ENCODE peak calls at places on chromosomes 7 and 10, in four cellular contexts. One of them, this sample, is unnamed.

GRCh38 chr7:44073664-44074348 is 8.4 kb upstream of the PGAM2 start:
- DNase-seq in mesenchymal stem cell: no peak
- DNase-seq in hepatocyte: no peak
- DNase-seq in GM12878: no peak
- DNase-seq in this sample: peak; percentile 72

GRCh38 chr7:2478387-2478760 is 2.2 kb upstream of the GRIFIN start:
- DNase-seq in GM12878: no peak
- DNase-seq in mesenchymal stem cell: no peak
- DNase-seq in hepatocyte: no peak
- DNase-seq in this sample: no peak

GRCh38 chr7:90596745-90597526 is 815 bp downstream of the CDK14 start:
- DNase-seq in GM12878: peak; percentile 40
- DNase-seq in mesenchymal stem cell: peak; percentile 67
- DNase-seq in hepatocyte: peak; percentile 40
- DNase-seq in this sample: peak; percentile 51

GRCh38 chr7:99143853-99144672 is at the start of gene SMURF1:
- DNase-seq in mesenchymal stem cell: peak; percentile 63
- DNase-seq in GM12878: no peak
- DNase-seq in hepatocyte: peak; percentile 92
- DNase-seq in this sample: no peak

GRCh38 chr7:150580615-150580986 is 13.4 kb downstream of the GIMAP4 start:
- DNase-seq in hepatocyte: no peak
- DNase-seq in mesenchymal stem cell: no peak
- DNase-seq in GM12878: no peak
- DNase-seq in this sample: no peak

GRCh38 chr7:152341039-152341913 is 94.5 kb downstream of the KMT2C start:
- DNase-seq in GM12878: peak; percentile 40
- DNase-seq in hepatocyte: peak; percentile 67
- DNase-seq in mesenchymal stem cell: peak; percentile 74
- DNase-seq in this sample: peak; percentile 11

GRCh38 chr10:86966008-86966654 is 2.2 kb upstream of the ADIRF start:
- DNase-seq in mesenchymal stem cell: no peak
- DNase-seq in GM12878: peak; percentile 59
- DNase-seq in hepatocyte: no peak
- DNase-seq in this sample: no peak

GRCh38 chr7:142431491-142431890 is 173.6 kb upstream of the PRSS58 start:
- DNase-seq in hepatocyte: no peak
- DNase-seq in GM12878: no peak
- DNase-seq in mesenchymal stem cell: no peak
- DNase-seq in this sample: peak; percentile 82

GRCh38 chr7:114806590-114807167 is 115.2 kb upstream of the MDFIC start:
- DNase-seq in mesenchymal stem cell: peak; percentile 46
- DNase-seq in GM12878: no peak
- DNase-seq in hepatocyte: peak; percentile 40
- DNase-seq in this sample: no peak

GRCh38 chr10:93947524-93947923 is 46.2 kb upstream of the PLCE1 start:
- DNase-seq in GM12878: no peak
- DNase-seq in hepatocyte: no peak
- DNase-seq in mesenchymal stem cell: peak; percentile 9
- DNase-seq in this sample: no peak

GRCh38 chr10:92714872-92715271 is 25.1 kb downstream of the HHEX start:
- DNase-seq in GM12878: no peak
- DNase-seq in mesenchymal stem cell: no peak
- DNase-seq in hepatocyte: no peak
- DNase-seq in this sample: no peak

GRCh38 chr7:86966920-86967319 is 92.5 kb downstream of the ELAPOR2 start:
- DNase-seq in mesenchymal stem cell: no peak
- DNase-seq in GM12878: no peak
- DNase-seq in hepatocyte: no peak
- DNase-seq in this sample: no peak

GRCh38 chr7:139991267-139991666 is 71.5 kb downstream of the PARP12 start:
- DNase-seq in mesenchymal stem cell: no peak
- DNase-seq in hepatocyte: no peak
- DNase-seq in GM12878: no peak
- DNase-seq in this sample: no peak

GRCh38 chr10:51010977-51011376 is 63.3 kb upstream of the PRKG1 start:
- DNase-seq in mesenchymal stem cell: peak; percentile 58
- DNase-seq in GM12878: peak; percentile 8
- DNase-seq in hepatocyte: peak; percentile 60
- DNase-seq in this sample: no peak

GRCh38 chr7:28686418-28686800 is 271.7 kb downstream of the TRIL start:
- DNase-seq in GM12878: no peak
- DNase-seq in hepatocyte: peak; percentile 69
- DNase-seq in mesenchymal stem cell: peak; percentile 85
- DNase-seq in this sample: peak; percentile 56

GRCh38 chr10:48701941-48702340 is 17.3 kb downstream of the WDFY4 start:
- DNase-seq in GM12878: no peak
- DNase-seq in hepatocyte: no peak
- DNase-seq in mesenchymal stem cell: no peak
- DNase-seq in this sample: no peak

GRCh38 chr7:117169907-117170306 is 153.0 kb downstream of the WNT2 start:
- DNase-seq in GM12878: no peak
- DNase-seq in hepatocyte: no peak
- DNase-seq in mesenchymal stem cell: no peak
- DNase-seq in this sample: no peak

GRCh38 chr7:41869091-41869490 is 166.2 kb upstream of the INHBA start:
- DNase-seq in hepatocyte: no peak
- DNase-seq in mesenchymal stem cell: peak; percentile 16
- DNase-seq in GM12878: no peak
- DNase-seq in this sample: peak; percentile 51

GRCh38 chr7:104956753-104957450 is 57.1 kb upstream of the KMT2E start:
- DNase-seq in GM12878: peak; percentile 77
- DNase-seq in hepatocyte: no peak
- DNase-seq in mesenchymal stem cell: peak; percentile 99
- DNase-seq in this sample: peak; percentile 71

GRCh38 chr10:76879116-76879706 is 758.4 kb downstream of the KCNMA1 start:
- DNase-seq in GM12878: no peak
- DNase-seq in mesenchymal stem cell: no peak
- DNase-seq in hepatocyte: no peak
- DNase-seq in this sample: no peak

GRCh38 chr7:83475403-83475802 is 173.5 kb downstream of the SEMA3E start:
- DNase-seq in mesenchymal stem cell: no peak
- DNase-seq in hepatocyte: no peak
- DNase-seq in GM12878: no peak
- DNase-seq in this sample: no peak

GRCh38 chr7:130971297-130971696 is 237.3 kb upstream of the KLF14 start:
- DNase-seq in GM12878: no peak
- DNase-seq in mesenchymal stem cell: no peak
- DNase-seq in hepatocyte: no peak
- DNase-seq in this sample: no peak

GRCh38 chr7:103003004-103003403 is 71.6 kb downstream of the FBXL13 start:
- DNase-seq in mesenchymal stem cell: no peak
- DNase-seq in hepatocyte: no peak
- DNase-seq in GM12878: no peak
- DNase-seq in this sample: no peak

GRCh38 chr7:27347261-27347610 is 104.6 kb downstream of the EVX1 start:
- DNase-seq in GM12878: no peak
- DNase-seq in mesenchymal stem cell: no peak
- DNase-seq in hepatocyte: no peak
- DNase-seq in this sample: no peak

GRCh38 chr10:100934084-100934659 is 21.4 kb downstream of the SLF2 start:
- DNase-seq in GM12878: no peak
- DNase-seq in hepatocyte: peak; percentile 10
- DNase-seq in mesenchymal stem cell: peak; percentile 30
- DNase-seq in this sample: no peak

GRCh38 chr10:121628859-121629258 is 30.6 kb upstream of the FGFR2 start:
- DNase-seq in mesenchymal stem cell: no peak
- DNase-seq in hepatocyte: no peak
- DNase-seq in GM12878: no peak
- DNase-seq in this sample: no peak

GRCh38 chr10:30187010-30187409 is 127.6 kb upstream of the JCAD start:
- DNase-seq in mesenchymal stem cell: no peak
- DNase-seq in GM12878: no peak
- DNase-seq in hepatocyte: no peak
- DNase-seq in this sample: no peak
- H3K4me1 ChIP-seq in mesenchymal stem cell: peaks cover 26% of the 10 kb centered on the region
- H3K4me1 ChIP-seq in GM12878: no peaks in the 10 kb centered on the region
- H3K4me1 ChIP-seq in hepatocyte: peaks cover 56% of the 10 kb centered on the region
- H3K4me1 ChIP-seq in this sample: no peaks in the 10 kb centered on the region

DNA sequence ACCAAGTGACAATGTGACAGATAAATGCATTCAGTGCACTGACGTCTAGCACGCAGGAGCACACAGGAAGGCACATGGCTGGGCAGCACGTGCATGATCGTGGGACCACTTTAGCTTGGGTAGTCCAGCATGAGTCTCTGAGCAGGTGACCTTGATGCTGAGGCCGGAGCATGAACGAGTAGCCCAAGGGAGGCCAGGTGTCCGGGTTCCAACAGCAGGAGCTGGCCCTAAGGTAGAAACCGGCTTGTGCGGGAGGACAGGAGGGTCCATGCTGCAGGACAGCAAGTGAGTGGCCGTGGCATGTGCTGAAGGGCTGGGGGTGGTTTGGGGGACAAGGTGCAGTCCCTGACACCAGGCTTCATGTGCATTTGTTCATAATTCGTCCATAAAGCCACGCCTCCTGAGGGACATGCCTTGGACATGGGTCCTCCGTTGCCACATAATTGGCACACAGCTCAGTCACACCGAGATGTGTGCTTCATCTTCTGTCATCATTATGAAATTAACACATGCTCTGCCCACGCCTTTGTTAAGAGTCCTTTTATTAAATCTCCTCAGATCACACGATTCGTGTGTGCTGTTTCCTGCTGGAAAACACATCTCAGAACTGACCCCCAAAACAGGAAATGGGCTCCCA is 3.1 kb upstream of the STK32C start:
- DNase-seq in GM12878: no peak
- DNase-seq in hepatocyte: no peak
- DNase-seq in mesenchymal stem cell: no peak
- DNase-seq in this sample: no peak
- H3K4me1 ChIP-seq in GM12878: no peaks in the 10 kb centered on the region
- H3K4me1 ChIP-seq in hepatocyte: peaks cover 7% of the 10 kb centered on the region
- H3K4me1 ChIP-seq in mesenchymal stem cell: peaks cover 15% of the 10 kb centered on the region
- H3K4me1 ChIP-seq in this sample: no peaks in the 10 kb centered on the region

GRCh38 chr7:156733638-156734037 is 93.1 kb downstream of the RNF32 start:
- DNase-seq in mesenchymal stem cell: no peak
- DNase-seq in GM12878: no peak
- DNase-seq in hepatocyte: no peak
- DNase-seq in this sample: no peak
- H3K4me1 ChIP-seq in mesenchymal stem cell: no peaks in the 10 kb centered on the region
- H3K4me1 ChIP-seq in GM12878: no peaks in the 10 kb centered on the region
- H3K4me1 ChIP-seq in hepatocyte: no peaks in the 10 kb centered on the region
- H3K4me1 ChIP-seq in this sample: peaks cover 2% of the 10 kb centered on the region

DNA sequence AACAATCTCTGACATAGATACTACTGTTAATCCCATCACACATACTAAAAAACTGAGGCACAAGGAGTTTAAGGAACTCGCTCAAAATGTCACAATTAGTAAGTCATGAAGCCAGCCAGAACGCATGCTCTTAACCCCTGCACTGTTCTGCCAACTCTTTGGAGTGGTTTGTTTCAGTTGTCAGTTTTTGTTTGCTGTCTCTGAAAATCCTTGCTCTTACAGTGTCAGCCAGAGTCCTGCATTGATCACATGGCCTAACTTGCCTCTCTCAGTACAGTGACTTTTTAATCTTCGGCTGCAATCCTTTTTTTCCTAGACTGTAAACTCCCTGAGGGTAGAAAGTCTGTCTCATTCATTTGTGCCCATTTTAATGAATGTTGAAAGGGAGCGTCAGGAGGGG is 753.8 kb downstream of the AUTS2 start:
- DNase-seq in mesenchymal stem cell: no peak
- DNase-seq in GM12878: no peak
- DNase-seq in hepatocyte: no peak
- DNase-seq in this sample: no peak
- H3K4me1 ChIP-seq in mesenchymal stem cell: no peaks in the 10 kb centered on the region
- H3K4me1 ChIP-seq in GM12878: peaks cover 14% of the 10 kb centered on the region
- H3K4me1 ChIP-seq in hepatocyte: peaks cover 19% of the 10 kb centered on the region
- H3K4me1 ChIP-seq in this sample: no peaks in the 10 kb centered on the region